ENCODE peak calls at places on chromosome 7, in seven cellular contexts. One of them, this sample, is unnamed.

GRCh38 chr7:26046878-26047277 is 105.1 kb upstream of the NFE2L3 start:
- DNase-seq in GM06990: no peak
- DNase-seq in cardiac fibroblast: no peak
- DNase-seq in IMR-90: no peak
- DNase-seq in endothelial cell: no peak
- DNase-seq in endodermal cell: no peak
- DNase-seq in tibial nerve: no peak
- DNase-seq in this sample: no peak

GRCh38 chr7:155965010-155965409 is 152.7 kb upstream of the SHH start:
- DNase-seq in GM06990: no peak
- DNase-seq in cardiac fibroblast: no peak
- DNase-seq in IMR-90: peak
- DNase-seq in endothelial cell: no peak
- DNase-seq in endodermal cell: peak
- DNase-seq in tibial nerve: no peak
- DNase-seq in this sample: no peak

GRCh38 chr7:18893156-18893555 is 224.3 kb downstream of the TWIST1 start:
- DNase-seq in GM06990: no peak
- DNase-seq in cardiac fibroblast: no peak
- DNase-seq in IMR-90: no peak
- DNase-seq in endothelial cell: no peak
- DNase-seq in endodermal cell: no peak
- DNase-seq in tibial nerve: no peak
- DNase-seq in this sample: no peak

GRCh38 chr7:132755538-132756481 is 179.5 kb upstream of the PLXNA4 start:
- DNase-seq in GM06990: no peak
- DNase-seq in cardiac fibroblast: no peak
- DNase-seq in IMR-90: no peak
- DNase-seq in endothelial cell: no peak
- DNase-seq in endodermal cell: no peak
- DNase-seq in tibial nerve: no peak
- DNase-seq in this sample: no peak

GRCh38 chr7:78326870-78327269 is 528.3 kb downstream of the PHTF2 start:
- DNase-seq in GM06990: no peak
- DNase-seq in cardiac fibroblast: no peak
- DNase-seq in IMR-90: peak
- DNase-seq in endothelial cell: no peak
- DNase-seq in endodermal cell: no peak
- DNase-seq in tibial nerve: no peak
- DNase-seq in this sample: no peak

GRCh38 chr7:47049234-47049774 is 532.6 kb downstream of the TNS3 start:
- DNase-seq in GM06990: no peak
- DNase-seq in cardiac fibroblast: no peak
- DNase-seq in IMR-90: no peak
- DNase-seq in endothelial cell: no peak
- DNase-seq in endodermal cell: no peak
- DNase-seq in tibial nerve: no peak
- DNase-seq in this sample: no peak

GRCh38 chr7:96310106-96310505 is 11.8 kb downstream of the SLC25A13 start:
- DNase-seq in GM06990: no peak
- DNase-seq in cardiac fibroblast: peak
- DNase-seq in IMR-90: no peak
- DNase-seq in endothelial cell: no peak
- DNase-seq in endodermal cell: no peak
- DNase-seq in tibial nerve: no peak
- DNase-seq in this sample: no peak

GRCh38 chr7:55249332-55249731 is 115.8 kb upstream of the LANCL2 start:
- DNase-seq in GM06990: no peak
- DNase-seq in cardiac fibroblast: no peak
- DNase-seq in IMR-90: no peak
- DNase-seq in endothelial cell: no peak
- DNase-seq in endodermal cell: no peak
- DNase-seq in tibial nerve: no peak
- DNase-seq in this sample: no peak

GRCh38 chr7:133742709-133743538 is 384.2 kb upstream of the LRGUK start:
- DNase-seq in GM06990: no peak
- DNase-seq in cardiac fibroblast: peak
- DNase-seq in IMR-90: peak
- DNase-seq in endothelial cell: peak
- DNase-seq in endodermal cell: peak
- DNase-seq in tibial nerve: no peak
- DNase-seq in this sample: no peak

GRCh38 chr7:117086788-117087187 is 133.5 kb downstream of the ST7 start:
- DNase-seq in GM06990: no peak
- DNase-seq in cardiac fibroblast: peak
- DNase-seq in IMR-90: no peak
- DNase-seq in endothelial cell: no peak
- DNase-seq in endodermal cell: no peak
- DNase-seq in tibial nerve: no peak
- DNase-seq in this sample: no peak

GRCh38 chr7:106285801-106286492 is 1.2 kb upstream of the NAMPT start:
- DNase-seq in GM06990: peak
- DNase-seq in cardiac fibroblast: peak
- DNase-seq in IMR-90: peak
- DNase-seq in endothelial cell: no peak
- DNase-seq in endodermal cell: no peak
- DNase-seq in tibial nerve: no peak
- DNase-seq in this sample: no peak

GRCh38 chr7:151648429-151648828 is 128.7 kb upstream of the RHEB start:
- DNase-seq in GM06990: no peak
- DNase-seq in cardiac fibroblast: no peak
- DNase-seq in IMR-90: peak
- DNase-seq in endothelial cell: no peak
- DNase-seq in endodermal cell: no peak
- DNase-seq in tibial nerve: no peak
- DNase-seq in this sample: no peak

GRCh38 chr7:132145466-132145865 is 430.8 kb downstream of the PLXNA4 start:
- DNase-seq in GM06990: no peak
- DNase-seq in cardiac fibroblast: peak
- DNase-seq in IMR-90: peak
- DNase-seq in endothelial cell: no peak
- DNase-seq in endodermal cell: no peak
- DNase-seq in tibial nerve: no peak
- DNase-seq in this sample: no peak

GRCh38 chr7:157979631-157980340 is 607.8 kb downstream of the PTPRN2 start:
- DNase-seq in GM06990: no peak
- DNase-seq in cardiac fibroblast: no peak
- DNase-seq in IMR-90: no peak
- DNase-seq in endothelial cell: no peak
- DNase-seq in endodermal cell: peak
- DNase-seq in tibial nerve: no peak
- DNase-seq in this sample: peak
- TF ChIP-seq CTCF in GM06990: no peak
- TF ChIP-seq CTCF in cardiac fibroblast: no peak
- TF ChIP-seq CTCF in IMR-90: no peak
- TF ChIP-seq CTCF in endothelial cell: no peak
- TF ChIP-seq CTCF in endodermal cell: peak
- TF ChIP-seq CTCF in tibial nerve: no peak
- TF ChIP-seq CTCF in this sample: no peak

GRCh38 chr7:33155811-33156210 is 26.4 kb downstream of the BBS9 start:
- DNase-seq in GM06990: no peak
- DNase-seq in cardiac fibroblast: peak
- DNase-seq in IMR-90: peak
- DNase-seq in endothelial cell: no peak
- DNase-seq in endodermal cell: no peak
- DNase-seq in tibial nerve: no peak
- DNase-seq in this sample: no peak

GRCh38 chr7:33157781-33158180 is 28.4 kb downstream of the BBS9 start:
- DNase-seq in GM06990: no peak
- DNase-seq in cardiac fibroblast: no peak
- DNase-seq in IMR-90: peak
- DNase-seq in endothelial cell: no peak
- DNase-seq in endodermal cell: no peak
- DNase-seq in tibial nerve: no peak
- DNase-seq in this sample: no peak

GRCh38 chr7:33152087-33152486 is 22.7 kb downstream of the BBS9 start:
- DNase-seq in GM06990: no peak
- DNase-seq in cardiac fibroblast: no peak
- DNase-seq in IMR-90: no peak
- DNase-seq in endothelial cell: no peak
- DNase-seq in endodermal cell: no peak
- DNase-seq in tibial nerve: no peak
- DNase-seq in this sample: no peak

GRCh38 chr7:33157311-33157710 is 27.9 kb downstream of the BBS9 start:
- DNase-seq in GM06990: no peak
- DNase-seq in cardiac fibroblast: peak
- DNase-seq in IMR-90: peak
- DNase-seq in endothelial cell: no peak
- DNase-seq in endodermal cell: no peak
- DNase-seq in tibial nerve: no peak
- DNase-seq in this sample: no peak

DNA sequence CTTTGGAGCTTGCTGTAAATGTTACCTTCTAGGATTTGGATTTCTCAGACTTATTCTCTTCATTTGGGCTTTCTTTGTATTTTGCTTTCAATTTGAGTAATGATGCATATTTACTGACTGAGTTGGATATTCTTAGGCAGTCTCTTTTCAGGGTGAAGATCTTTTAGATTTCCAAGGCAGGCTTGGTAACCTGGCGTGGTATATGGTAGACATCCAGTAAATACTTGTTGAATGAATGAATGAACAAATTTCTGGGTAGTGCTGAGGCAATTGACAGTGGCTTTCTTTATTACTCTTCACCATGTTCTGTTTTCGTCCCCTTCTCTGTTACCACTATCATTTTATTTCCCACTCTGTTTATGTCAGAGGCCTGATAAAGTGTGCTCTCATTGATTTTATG is 27.1 kb downstream of the BBS9 start:
- DNase-seq in GM06990: no peak
- DNase-seq in cardiac fibroblast: peak
- DNase-seq in IMR-90: no peak
- DNase-seq in endothelial cell: no peak
- DNase-seq in endodermal cell: no peak
- DNase-seq in tibial nerve: no peak
- DNase-seq in this sample: no peak
- TF ChIP-seq CTCF in GM06990: no peak
- TF ChIP-seq CTCF in cardiac fibroblast: no peak
- TF ChIP-seq CTCF in IMR-90: no peak
- TF ChIP-seq CTCF in endothelial cell: no peak
- TF ChIP-seq CTCF in endodermal cell: no peak
- TF ChIP-seq CTCF in tibial nerve: no peak
- TF ChIP-seq CTCF in this sample: no peak

GRCh38 chr7:42959549-42959948 is 27.4 kb downstream of the MRPL32 start:
- DNase-seq in GM06990: no peak
- DNase-seq in cardiac fibroblast: no peak
- DNase-seq in IMR-90: no peak
- DNase-seq in endothelial cell: no peak
- DNase-seq in endodermal cell: no peak
- DNase-seq in tibial nerve: no peak
- DNase-seq in this sample: no peak

GRCh38 chr7:42960762-42961161 is 28.6 kb downstream of the MRPL32 start:
- DNase-seq in GM06990: peak
- DNase-seq in cardiac fibroblast: no peak
- DNase-seq in IMR-90: no peak
- DNase-seq in endothelial cell: no peak
- DNase-seq in endodermal cell: no peak
- DNase-seq in tibial nerve: no peak
- DNase-seq in this sample: no peak

GRCh38 chr7:42964293-42964692 is 32.1 kb downstream of the MRPL32 start:
- DNase-seq in GM06990: no peak
- DNase-seq in cardiac fibroblast: no peak
- DNase-seq in IMR-90: no peak
- DNase-seq in endothelial cell: no peak
- DNase-seq in endodermal cell: no peak
- DNase-seq in tibial nerve: no peak
- DNase-seq in this sample: no peak

GRCh38 chr7:42964849-42965805 is 33.0 kb downstream of the MRPL32 start:
- DNase-seq in GM06990: no peak
- DNase-seq in cardiac fibroblast: peak
- DNase-seq in IMR-90: no peak
- DNase-seq in endothelial cell: no peak
- DNase-seq in endodermal cell: peak
- DNase-seq in tibial nerve: no peak
- DNase-seq in this sample: no peak

DNA sequence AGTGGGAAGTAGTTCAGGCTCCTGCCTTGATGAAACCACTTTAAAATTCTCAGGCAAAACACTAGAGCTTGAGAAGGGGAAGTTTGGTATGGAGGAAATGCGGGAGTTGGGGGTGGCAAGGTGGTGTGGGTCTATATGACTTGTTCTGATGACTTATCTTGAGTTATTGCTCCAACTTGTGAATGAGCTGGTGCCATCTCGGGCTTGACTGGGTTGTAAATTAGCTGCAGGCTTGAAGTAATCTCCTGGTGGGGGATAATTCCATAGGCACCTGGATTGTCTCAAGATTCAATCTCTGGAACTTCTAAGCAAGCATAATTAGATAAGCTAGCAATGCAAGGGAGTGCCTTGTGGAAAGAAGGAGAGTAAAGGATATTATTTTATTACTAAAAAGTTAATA is 29.0 kb downstream of the MRPL32 start:
- DNase-seq in GM06990: no peak
- DNase-seq in cardiac fibroblast: no peak
- DNase-seq in IMR-90: no peak
- DNase-seq in endothelial cell: no peak
- DNase-seq in endodermal cell: no peak
- DNase-seq in tibial nerve: no peak
- DNase-seq in this sample: no peak
- TF ChIP-seq CTCF in GM06990: no peak
- TF ChIP-seq CTCF in cardiac fibroblast: no peak
- TF ChIP-seq CTCF in IMR-90: no peak
- TF ChIP-seq CTCF in endothelial cell: no peak
- TF ChIP-seq CTCF in endodermal cell: no peak
- TF ChIP-seq CTCF in tibial nerve: no peak
- TF ChIP-seq CTCF in this sample: no peak

GRCh38 chr7:141709749-141710148 is 1.6 kb downstream of the WEE2 start:
- DNase-seq in GM06990: no peak
- DNase-seq in cardiac fibroblast: no peak
- DNase-seq in IMR-90: no peak
- DNase-seq in endothelial cell: no peak
- DNase-seq in endodermal cell: no peak
- DNase-seq in tibial nerve: no peak
- DNase-seq in this sample: no peak

GRCh38 chr7:141709318-141709717 is 1.2 kb downstream of the WEE2 start:
- DNase-seq in GM06990: no peak
- DNase-seq in cardiac fibroblast: no peak
- DNase-seq in IMR-90: no peak
- DNase-seq in endothelial cell: no peak
- DNase-seq in endodermal cell: no peak
- DNase-seq in tibial nerve: no peak
- DNase-seq in this sample: no peak

GRCh38 chr7:141712603-141713262 is 4.6 kb downstream of the WEE2 start:
- DNase-seq in GM06990: no peak
- DNase-seq in cardiac fibroblast: no peak
- DNase-seq in IMR-90: no peak
- DNase-seq in endothelial cell: no peak
- DNase-seq in endodermal cell: no peak
- DNase-seq in tibial nerve: no peak
- DNase-seq in this sample: no peak

GRCh38 chr7:141708053-141708452 is at the start of gene WEE2:
- DNase-seq in GM06990: no peak
- DNase-seq in cardiac fibroblast: no peak
- DNase-seq in IMR-90: no peak
- DNase-seq in endothelial cell: no peak
- DNase-seq in endodermal cell: no peak
- DNase-seq in tibial nerve: no peak
- DNase-seq in this sample: no peak

DNA sequence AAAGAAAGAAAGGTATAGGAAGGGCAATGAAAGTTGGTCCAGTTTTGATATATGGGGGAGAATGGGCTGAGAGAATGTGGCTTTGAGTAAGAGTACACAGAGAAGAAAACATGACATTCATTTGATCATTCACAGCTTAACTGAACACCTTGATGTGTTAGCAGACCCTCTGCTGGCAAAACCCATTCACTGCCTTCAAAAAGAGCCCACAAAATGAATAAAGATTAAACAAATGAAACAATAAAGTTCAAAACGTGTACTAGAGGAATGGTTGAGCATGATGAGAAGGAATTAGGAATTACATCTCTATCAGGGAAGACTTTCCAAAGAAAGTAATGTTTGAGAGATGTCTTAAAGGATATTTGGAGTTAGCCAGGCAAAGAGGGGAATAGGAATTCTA is 2.1 kb downstream of the WEE2 start:
- DNase-seq in GM06990: no peak
- DNase-seq in cardiac fibroblast: no peak
- DNase-seq in IMR-90: no peak
- DNase-seq in endothelial cell: no peak
- DNase-seq in endodermal cell: no peak
- DNase-seq in tibial nerve: no peak
- DNase-seq in this sample: no peak
- TF ChIP-seq CTCF in GM06990: no peak
- TF ChIP-seq CTCF in cardiac fibroblast: no peak
- TF ChIP-seq CTCF in IMR-90: no peak
- TF ChIP-seq CTCF in endothelial cell: no peak
- TF ChIP-seq CTCF in endodermal cell: peak
- TF ChIP-seq CTCF in tibial nerve: no peak
- TF ChIP-seq CTCF in this sample: no peak

This sample was measured in kidney.